ENCODE peak calls at places on chromosomes 13 and 19, in eight cellular contexts. B is esophagus squamous epithelium, V is body of pancreas, F is spleen, C is upper lobe of left lung, S is heart left ventricle, Y is adrenal gland, R is breast epithelium. Q is an unnamed sample. For H3K36me3, the result is how much of the 10 kb centered on the place peaks cover.

GRCh38 chr13:30766234-30766633 is 30.9 kb downstream of the ALOX5AP start:
- DNase-seq in V (no peak), S (no peak), R (no peak), C (no peak), B (no peak), Y (no peak), F (no peak), Q (no peak)

GRCh38 chr13:110431425-110431824 is 124.3 kb downstream of the COL4A2 start:
- DNase-seq in B (no peak), S (no peak), C (no peak), R (peak), F (no peak), Y (no peak), V (no peak), Q (no peak)

GRCh38 chr19:53545271-53546065 is 7.5 kb downstream of the ZNF331 start:
- DNase-seq in B (no peak), V (no peak), F (no peak), Y (no peak), C (no peak), R (no peak), S (no peak), Q (no peak)

GRCh38 chr19:55000761-55001160 is 34.6 kb downstream of the NLRP2 start:
- DNase-seq in F (no peak), C (no peak), B (no peak), Y (no peak), S (no peak), V (no peak), R (no peak), Q (no peak)

GRCh38 chr19:31516756-31517155 is 167.5 kb upstream of the TSHZ3 start:
- DNase-seq in F (no peak), S (no peak), B (no peak), Y (no peak), R (no peak), C (peak), V (no peak), Q (no peak)

GRCh38 chr13:40115456-40115855 is 460.0 kb downstream of the COG6 start:
- DNase-seq in B (no peak), R (no peak), V (no peak), C (no peak), S (no peak), Y (no peak), F (no peak), Q (no peak)

GRCh38 chr13:50793026-50793425 is 50.5 kb downstream of the DLEU7 start:
- DNase-seq in F (no peak), Y (no peak), V (no peak), R (no peak), C (no peak), B (no peak), S (no peak), Q (no peak)

GRCh38 chr13:101140936-101141335 is 275.4 kb downstream of the NALCN start:
- DNase-seq in B (no peak), Y (no peak), F (no peak), V (no peak), S (no peak), C (no peak), R (no peak), Q (no peak)

GRCh38 chr19:2574478-2574931 is 98.6 kb downstream of the GADD45B start:
- DNase-seq in C (no peak), S (no peak), V (no peak), B (no peak), Y (peak), F (no peak), R (no peak), Q (no peak)

GRCh38 chr19:10093295-10094186 is 7.4 kb downstream of the SHFL start:
- DNase-seq in S (no peak), C (peak), R (no peak), Y (no peak), B (no peak), F (peak), V (no peak), Q (no peak)

GRCh38 chr13:24659239-24659638 is 21.0 kb upstream of the ATP12A start:
- DNase-seq in C (no peak), B (no peak), Y (no peak), S (no peak), R (no peak), F (no peak), V (no peak), Q (no peak)

GRCh38 chr13:24651718-24652345 is 28.4 kb upstream of the ATP12A start:
- DNase-seq in Y (no peak), R (no peak), C (no peak), V (no peak), S (no peak), F (no peak), B (no peak), Q (no peak)

GRCh38 chr13:24650157-24650556 is 30.1 kb upstream of the ATP12A start:
- DNase-seq in Y (no peak), R (no peak), V (no peak), B (no peak), C (no peak), S (no peak), F (no peak), Q (no peak)

GRCh38 chr13:24652346-24652745 is 27.9 kb upstream of the ATP12A start:
- DNase-seq in F (no peak), S (no peak), B (no peak), Y (no peak), R (no peak), C (no peak), V (no peak), Q (no peak)

GRCh38 chr13:24654741-24655140 is 25.5 kb upstream of the ATP12A start:
- DNase-seq in Y (no peak), S (no peak), V (no peak), B (no peak), C (no peak), R (no peak), F (no peak), Q (no peak)
- H3K4me3 ChIP-seq in Y (no peak), S (no peak), V (no peak), B (no peak), C (no peak), R (no peak), F (no peak), Q (no peak)

DNA sequence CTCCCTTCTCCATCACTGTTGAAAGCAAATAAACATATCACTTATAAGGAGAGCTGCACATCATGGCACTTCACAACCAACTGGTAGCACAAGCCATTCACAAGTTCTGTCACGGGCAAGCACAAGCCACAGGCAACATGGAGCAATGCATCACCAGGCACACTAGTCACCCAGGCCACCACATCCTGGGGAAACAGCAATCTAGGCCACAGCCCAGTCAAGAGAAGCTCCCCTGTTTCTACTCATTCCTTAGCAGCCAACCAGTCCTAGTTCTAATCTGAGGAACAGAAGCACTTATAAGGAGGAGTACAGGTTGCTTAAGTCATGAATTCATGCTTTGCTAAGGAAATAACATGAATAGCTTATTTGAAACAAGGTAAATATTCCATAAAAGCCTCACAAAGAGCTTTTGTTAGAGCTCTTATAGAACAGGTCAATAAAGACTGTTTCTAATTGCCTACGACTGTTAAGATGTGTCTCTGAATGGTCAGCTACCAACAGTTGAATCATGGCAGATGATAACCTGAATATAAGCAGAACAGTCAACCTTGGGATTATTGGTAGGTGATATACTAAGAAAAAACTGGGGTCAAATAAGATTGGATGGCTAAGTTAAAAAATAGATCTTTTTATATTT is 169.0 kb downstream of the TBC1D4 start:
- DNase-seq in S (no peak), Y (no peak), F (no peak), B (no peak), V (no peak), R (no peak), C (no peak), Q (no peak)
- TF ChIP-seq POLR2A in S (no peak), Y (no peak), F (no peak), B (no peak), V (no peak), R (no peak), C (no peak), Q (no peak)

GRCh38 chr19:17830567-17831418 is 9.5 kb upstream of the INSL3 start:
- DNase-seq in S (no peak), F (no peak), B (no peak), V (peak), C (peak), R (no peak), Y (peak), Q (peak)
- H3K36me3 ChIP-seq in S (under half), F (half or more), B (under half), V (under half), C (half or more), R (under half), Y (under half), Q (under half)

GRCh38 chr13:76123548-76123947 is 487.4 kb downstream of the LMO7 start:
- DNase-seq in B (no peak), C (no peak), R (no peak), S (no peak), F (no peak), Y (no peak), V (no peak), Q (no peak)
- H3K4me3 ChIP-seq in B (no peak), C (no peak), R (no peak), S (no peak), F (no peak), Y (no peak), V (no peak), Q (no peak)

GRCh38 chr13:26895808-26896466 is 135.4 kb upstream of the GPR12 start:
- DNase-seq in V (no peak), B (no peak), F (no peak), Y (no peak), C (no peak), R (no peak), S (no peak), Q (no peak)

GRCh38 chr13:26897706-26898550 is 137.3 kb upstream of the GPR12 start:
- DNase-seq in S (no peak), C (peak), F (no peak), B (no peak), V (no peak), Y (no peak), R (no peak), Q (no peak)

GRCh38 chr13:26899153-26899552 is 138.6 kb upstream of the GPR12 start:
- DNase-seq in F (no peak), Y (peak), V (no peak), S (no peak), B (no peak), R (no peak), C (no peak), Q (no peak)

GRCh38 chr13:26895081-26895807 is 134.7 kb upstream of the GPR12 start:
- DNase-seq in S (no peak), F (no peak), C (no peak), V (no peak), B (no peak), Y (no peak), R (no peak), Q (no peak)

GRCh38 chr13:26896986-26897668 is 136.5 kb upstream of the GPR12 start:
- DNase-seq in S (no peak), V (no peak), C (no peak), Y (no peak), R (no peak), B (no peak), F (no peak), Q (no peak)
- TF ChIP-seq POLR2A in S (no peak), V (no peak), C (no peak), Y (no peak), R (no peak), B (no peak), F (no peak), Q (no peak)

GRCh38 chr19:32599736-32600157 is 18.8 kb downstream of the PDCD5 start:
- DNase-seq in Y (no peak), F (no peak), B (no peak), R (no peak), V (peak), S (no peak), C (no peak), Q (no peak)
- H3K36me3 ChIP-seq in Y (under half), F (half or more), B (under half), R (under half), V (under half), S (under half), C (half or more), Q (under half)

DNA sequence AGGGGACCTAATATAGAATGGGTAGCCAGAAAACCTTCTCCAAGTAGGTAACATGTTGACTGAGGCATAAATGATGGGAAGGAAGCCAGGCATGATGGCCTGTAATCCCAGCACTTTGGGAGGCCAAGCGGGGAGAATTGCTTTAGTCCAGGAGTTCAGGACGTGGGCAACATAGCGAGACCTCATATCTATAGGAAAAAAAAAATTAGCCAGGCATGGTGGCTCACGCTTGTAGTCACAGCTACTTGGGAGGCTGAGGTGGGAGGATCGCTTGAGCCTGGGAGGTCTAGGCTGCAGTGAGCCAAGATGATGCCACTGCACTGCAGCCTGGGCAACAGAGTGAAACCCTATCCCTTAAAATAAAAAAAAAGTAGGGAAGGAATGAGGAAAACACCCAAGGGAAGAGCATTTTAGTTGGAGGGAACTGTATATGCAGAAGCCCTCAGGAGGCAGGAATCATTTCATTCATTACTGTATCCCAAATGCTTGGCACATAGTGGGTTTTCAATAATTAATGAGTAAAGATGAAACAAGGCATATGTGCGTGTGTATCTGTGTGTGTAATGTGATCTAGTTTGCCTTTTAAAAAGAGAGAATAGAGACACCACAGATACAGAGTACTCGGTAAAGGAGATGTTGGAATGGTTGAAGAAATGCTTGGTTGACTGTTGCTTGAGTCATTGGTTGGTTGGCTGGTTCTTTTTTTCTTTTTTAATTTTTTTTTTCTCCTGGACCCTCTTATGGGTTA is 2.2 kb upstream of the NUP62 start:
- DNase-seq in C (no peak), Y (no peak), S (no peak), V (no peak), R (no peak), F (no peak), B (no peak), Q (no peak)
- H3K4me3 ChIP-seq in C (no peak), Y (no peak), S (no peak), V (no peak), R (no peak), F (no peak), B (no peak), Q (no peak)

DNA sequence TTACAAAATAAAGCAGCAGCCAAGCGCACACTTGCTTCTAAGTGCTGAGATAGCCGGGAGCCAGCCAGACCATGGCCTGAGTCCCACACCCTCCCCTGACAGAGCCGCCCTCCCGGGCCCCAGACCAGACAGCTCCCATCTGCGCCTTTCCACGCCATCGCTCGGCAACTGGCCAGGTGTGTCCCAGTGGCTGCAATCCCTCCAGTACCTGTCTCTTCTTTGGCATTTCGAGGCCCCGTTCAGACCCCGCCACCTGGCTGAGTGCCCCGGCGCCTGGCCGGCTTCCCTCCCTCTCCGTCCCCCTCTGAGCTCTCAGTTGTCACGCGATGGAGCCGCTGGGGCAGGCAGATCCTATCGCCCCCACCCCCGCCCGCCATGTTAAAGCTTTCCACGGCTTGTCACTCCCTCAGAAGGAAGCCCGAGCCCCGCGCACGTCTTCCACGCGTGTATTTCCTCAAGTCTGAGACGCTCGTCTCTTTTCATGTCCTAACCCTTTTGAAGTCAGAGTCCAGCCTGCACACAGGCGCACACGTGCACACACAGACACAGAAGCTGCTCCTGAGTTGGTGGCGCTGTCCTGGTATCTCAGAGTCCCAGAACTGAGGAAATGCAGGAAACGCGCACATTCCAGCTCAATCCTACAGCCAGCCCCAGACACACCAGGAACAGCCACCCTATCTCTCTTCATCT is 7.9 kb downstream of the MLLT1 start:
- DNase-seq in C (peak), F (no peak), Y (peak), R (peak), S (peak), V (peak), B (no peak), Q (peak)
- TF ChIP-seq POLR2A in C (peak), F (no peak), Y (peak), R (no peak), S (no peak), V (peak), B (peak), Q (no peak)